ENCODE peak calls at places on chromosomes 11 and 22, in five cellular contexts. B is stimulated activated naive CD8-positive, alpha-beta T cell treated with anti-CD3 and anti-CD28 coated beads, Interleukin-15, Interleukin-2, amounts not matched to agents 100 U/mL and 50 U/mL, for 24 hours; I is stimulated activated CD4-positive, alpha-beta T cell treated with anti-CD3 and anti-CD28 coated beads, Interleukin-2, amount 100 ng/mL, for 48 hours; X is T-cell; U is IMR-90. Y is an unnamed sample.

GRCh38 chr11:67415501-67416304 is at the start of gene CARNS1:
- DNase-seq in U (no peak), I (no peak), B (peak), X (no peak), Y (no peak)

GRCh38 chr11:86292912-86293606 is 9.0 kb upstream of the HIKESHI start:
- DNase-seq in X (no peak), I (no peak), B (peak), U (no peak), Y (no peak)

GRCh38 chr22:46686221-46686872 is 51.7 kb downstream of the CERK start:
- DNase-seq in U (no peak), I (no peak), B (no peak), X (no peak), Y (no peak)

GRCh38 chr11:134657631-134658030 is 245.6 kb upstream of the B3GAT1 start:
- DNase-seq in U (no peak), X (no peak), B (no peak), I (no peak), Y (no peak)

GRCh38 chr11:7573558-7574296 is 59.9 kb downstream of the PPFIBP2 start:
- DNase-seq in X (no peak), B (no peak), I (no peak), U (no peak), Y (no peak)

GRCh38 chr22:46421272-46421671 is 85.8 kb downstream of the TRMU start:
- DNase-seq in U (no peak), X (no peak), I (no peak), B (peak), Y (no peak)

GRCh38 chr11:35822815-35823495 is 120.9 kb upstream of the LDLRAD3 start:
- DNase-seq in I (no peak), X (no peak), U (peak), B (no peak), Y (peak)

GRCh38 chr11:73226297-73227006 is 8.4 kb downstream of the P2RY2 start:
- DNase-seq in I (no peak), U (no peak), B (no peak), X (no peak), Y (no peak)

GRCh38 chr11:47466701-47467250 is 17.8 kb upstream of the RAPSN start:
- DNase-seq in X (no peak), U (no peak), I (no peak), B (no peak), Y (peak)

GRCh38 chr11:30499940-30500339 is 86.2 kb downstream of the MPPED2 start:
- DNase-seq in I (no peak), X (no peak), U (no peak), B (no peak), Y (no peak)

GRCh38 chr11:28017816-28018215 is 90.1 kb downstream of the KIF18A start:
- DNase-seq in B (no peak), I (no peak), U (peak), X (no peak), Y (peak)

GRCh38 chr11:24496728-24497396 is at the start of gene LUZP2:
- DNase-seq in I (no peak), X (no peak), B (no peak), U (peak), Y (peak)

GRCh38 chr22:33051960-33052839 is 6.0 kb downstream of the SYN3 start:
- DNase-seq in I (no peak), U (no peak), X (no peak), B (no peak), Y (no peak)

GRCh38 chr11:125075242-125075625 is 12.1 kb downstream of the SLC37A2 start:
- DNase-seq in I (no peak), X (no peak), B (no peak), U (no peak), Y (no peak)

GRCh38 chr11:108835624-108836023 is 170.8 kb downstream of the DDX10 start:
- DNase-seq in I (no peak), B (no peak), X (no peak), U (no peak), Y (no peak)

GRCh38 chr11:80603472-80603871 is 1162.6 kb upstream of the TENM4 start:
- DNase-seq in U (no peak), I (no peak), B (no peak), X (no peak), Y (no peak)

GRCh38 chr22:39408173-39408572 is 8.6 kb downstream of the TAB1 start:
- DNase-seq in X (no peak), U (no peak), I (no peak), B (no peak), Y (peak)

GRCh38 chr11:8086001-8086479 is 5.0 kb downstream of the TUB start:
- DNase-seq in I (no peak), X (no peak), U (peak), B (no peak), Y (peak)

Y was measured in amniotic epithelial cell.